ENCODE peak calls at places on chromosomes 11 and 22, in ten cellular contexts. V is gastrocnemius medialis, X is DMS153, U is NCI-H2081, P is nucleus accumbens, I is endodermal cell, Q is cardiac septum, W is spleen, E is AML-193, G is substantia nigra. Y is an unnamed sample.

GRCh38 chr11:69372589-69373250 is 78.8 kb downstream of the MYEOV start:
- DNase-seq in U (no peak), G (no peak), I (peak; percentile 18), E (no peak), X (no peak), Q (peak; percentile 33), V (no peak), W (peak; percentile 47), P (no peak), Y (no peak)

GRCh38 chr11:108853864-108854263 is 189.0 kb downstream of the DDX10 start:
- DNase-seq in Q (no peak), I (peak; percentile 58), E (no peak), X (no peak), W (no peak), U (no peak), P (no peak), G (no peak), V (peak; percentile 55), Y (no peak)

GRCh38 chr22:50687829-50688228 is 15.2 kb downstream of the SHANK3 start:
- DNase-seq in V (no peak), U (no peak), P (no peak), Q (no peak), G (no peak), E (no peak), X (no peak), W (peak; percentile 47), I (no peak), Y (no peak)

GRCh38 chr11:77345621-77346020 is 44.1 kb upstream of the GDPD4 start:
- DNase-seq in E (no peak), W (no peak), V (no peak), X (no peak), G (no peak), I (no peak), Q (no peak), P (no peak), U (no peak), Y (no peak)

GRCh38 chr11:64687641-64688533 is 35.1 kb downstream of the NRXN2 start:
- DNase-seq in G (peak; percentile 69), V (peak; percentile 24), Q (no peak), X (no peak), I (no peak), W (no peak), P (no peak), E (no peak), U (no peak), Y (no peak)

GRCh38 chr22:36756746-36757607 is 18.9 kb downstream of the IFT27 start:
- DNase-seq in V (no peak), I (peak; percentile 35), E (no peak), Q (peak; percentile 55), W (no peak), G (no peak), X (no peak), P (no peak), U (no peak), Y (no peak)

GRCh38 chr11:75334976-75335375 is 16.5 kb downstream of the ARRB1 start:
- DNase-seq in W (no peak), V (no peak), P (no peak), G (no peak), U (no peak), Q (no peak), X (no peak), I (peak; percentile 83), E (no peak), Y (no peak)

GRCh38 chr11:86812981-86813380 is 12.6 kb downstream of the PRSS23 start:
- DNase-seq in Q (no peak), I (no peak), X (no peak), W (no peak), E (no peak), V (no peak), U (no peak), G (no peak), P (no peak), Y (no peak)

GRCh38 chr11:32706985-32707736 is 87.3 kb downstream of the CCDC73 start:
- DNase-seq in Q (no peak), U (no peak), P (no peak), X (no peak), I (no peak), W (no peak), G (no peak), V (no peak), E (no peak), Y (no peak)

GRCh38 chr22:46149493-46149997 is 781 bp upstream of the PPARA start:
- DNase-seq in X (peak; percentile 42), P (no peak), I (peak; percentile 83), U (no peak), V (peak; percentile 63), W (peak; percentile 89), G (peak; percentile 61), Q (peak; percentile 80), E (peak; percentile 20), Y (no peak)

GRCh38 chr11:34600339-34601084 is 20.4 kb upstream of the EHF start:
- DNase-seq in U (no peak), W (no peak), E (no peak), X (no peak), I (peak; percentile 65), Q (no peak), G (no peak), P (no peak), V (no peak), Y (no peak)

GRCh38 chr11:10394229-10395100 is 60.6 kb upstream of the AMPD3 start:
- DNase-seq in G (no peak), X (no peak), I (no peak), P (no peak), Q (no peak), E (no peak), V (no peak), W (no peak), U (no peak), Y (no peak)

GRCh38 chr11:116910378-116910777 is 73.0 kb upstream of the APOA1 start:
- DNase-seq in Q (no peak), U (no peak), X (no peak), E (no peak), I (no peak), G (no peak), P (no peak), V (no peak), W (no peak), Y (no peak)

GRCh38 chr11:68783216-68783821 is 32.0 kb upstream of the TESMIN start:
- DNase-seq in X (no peak), V (no peak), I (no peak), G (no peak), W (no peak), Q (no peak), P (no peak), U (no peak), E (no peak), Y (no peak)

GRCh38 chr11:16831281-16832192 is 93.1 kb downstream of the C11orf58 start:
- DNase-seq in X (no peak), U (no peak), E (no peak), Q (no peak), G (no peak), I (no peak), P (no peak), V (no peak), W (no peak), Y (no peak)

GRCh38 chr11:66224226-66224850 is 44.1 kb upstream of the RAB1B start:
- DNase-seq in U (no peak), Q (no peak), G (no peak), E (no peak), V (no peak), W (no peak), X (no peak), I (peak; percentile 17), P (no peak), Y (no peak)

GRCh38 chr22:45334528-45334927 is 24.8 kb downstream of the FAM118A start:
- DNase-seq in W (no peak), X (no peak), G (no peak), E (no peak), I (no peak), U (no peak), V (no peak), Q (no peak), P (no peak), Y (peak; percentile 77)

GRCh38 chr11:62306227-62306626 is 7.4 kb upstream of the SCGB1D4 start:
- DNase-seq in E (no peak), X (no peak), P (no peak), Q (no peak), I (no peak), U (no peak), W (no peak), G (no peak), V (no peak), Y (no peak)

GRCh38 chr22:46418827-46419226 is 83.3 kb downstream of the TRMU start:
- DNase-seq in P (no peak), G (no peak), U (no peak), V (no peak), X (no peak), Q (no peak), I (no peak), E (no peak), W (no peak), Y (no peak)